ENCODE peak calls at places on chromosome 15, in six cellular contexts. H is HFF-Myc, P is RWPE1, B is dorsolateral prefrontal cortex, U is astrocyte of the spinal cord, X is tibial nerve. Y is an unnamed sample.
A peak's percentile ranks its signal among the peaks of the same experiment; 100 is the strongest.

GRCh38 chr15:93017521-93017920 is 71.5 kb downstream of the RGMA start:
- DNase-seq in P (no peak), X (no peak), H (no peak), B (no peak), U (no peak), Y (no peak)

GRCh38 chr15:59355730-59356129 is 16.9 kb downstream of the MYO1E start:
- DNase-seq in P (no peak), X (no peak), B (no peak), H (no peak), U (no peak), Y (no peak)

GRCh38 chr15:99703603-99704443 is 29.4 kb downstream of the LYSMD4 start:
- DNase-seq in P (peak; percentile 81), H (peak; percentile 77), B (no peak), U (peak; percentile 94), X (peak; percentile 50), Y (peak; percentile 62)

GRCh38 chr15:88873786-88874185 is 21.6 kb downstream of the HAPLN3 start:
- DNase-seq in B (no peak), P (no peak), H (no peak), X (no peak), U (no peak), Y (no peak)

GRCh38 chr15:45499426-45499825 is 23.1 kb downstream of the SLC30A4 start:
- DNase-seq in U (peak; percentile 31), H (no peak), B (no peak), P (no peak), X (no peak), Y (no peak)

GRCh38 chr15:99155961-99156443 is 51.1 kb downstream of the SYNM start:
- DNase-seq in P (peak; percentile 17), H (no peak), U (no peak), B (no peak), X (no peak), Y (no peak)

GRCh38 chr15:63082366-63082765 is 39.3 kb upstream of the LACTB start:
- DNase-seq in U (no peak), B (no peak), H (no peak), X (no peak), P (no peak), Y (no peak)

GRCh38 chr15:89383635-89384604 is 49.3 kb upstream of the POLG start:
- DNase-seq in B (no peak), H (peak; percentile 21), U (no peak), P (no peak), X (peak; percentile 25), Y (no peak)

GRCh38 chr15:71649894-71650293 is 160.5 kb upstream of the NR2E3 start:
- DNase-seq in X (no peak), B (no peak), U (no peak), H (no peak), P (peak; percentile 45), Y (no peak)

GRCh38 chr15:32029862-32030781 is at the start of gene CHRNA7:
- DNase-seq in X (no peak), U (peak; percentile 18), B (peak; percentile 50), P (peak; percentile 71), H (no peak), Y (peak; percentile 59)

GRCh38 chr15:79378394-79379158 is 53.6 kb upstream of the MINAR1 start:
- DNase-seq in U (no peak), P (no peak), H (peak; percentile 5), X (no peak), B (no peak), Y (no peak)

DNA sequence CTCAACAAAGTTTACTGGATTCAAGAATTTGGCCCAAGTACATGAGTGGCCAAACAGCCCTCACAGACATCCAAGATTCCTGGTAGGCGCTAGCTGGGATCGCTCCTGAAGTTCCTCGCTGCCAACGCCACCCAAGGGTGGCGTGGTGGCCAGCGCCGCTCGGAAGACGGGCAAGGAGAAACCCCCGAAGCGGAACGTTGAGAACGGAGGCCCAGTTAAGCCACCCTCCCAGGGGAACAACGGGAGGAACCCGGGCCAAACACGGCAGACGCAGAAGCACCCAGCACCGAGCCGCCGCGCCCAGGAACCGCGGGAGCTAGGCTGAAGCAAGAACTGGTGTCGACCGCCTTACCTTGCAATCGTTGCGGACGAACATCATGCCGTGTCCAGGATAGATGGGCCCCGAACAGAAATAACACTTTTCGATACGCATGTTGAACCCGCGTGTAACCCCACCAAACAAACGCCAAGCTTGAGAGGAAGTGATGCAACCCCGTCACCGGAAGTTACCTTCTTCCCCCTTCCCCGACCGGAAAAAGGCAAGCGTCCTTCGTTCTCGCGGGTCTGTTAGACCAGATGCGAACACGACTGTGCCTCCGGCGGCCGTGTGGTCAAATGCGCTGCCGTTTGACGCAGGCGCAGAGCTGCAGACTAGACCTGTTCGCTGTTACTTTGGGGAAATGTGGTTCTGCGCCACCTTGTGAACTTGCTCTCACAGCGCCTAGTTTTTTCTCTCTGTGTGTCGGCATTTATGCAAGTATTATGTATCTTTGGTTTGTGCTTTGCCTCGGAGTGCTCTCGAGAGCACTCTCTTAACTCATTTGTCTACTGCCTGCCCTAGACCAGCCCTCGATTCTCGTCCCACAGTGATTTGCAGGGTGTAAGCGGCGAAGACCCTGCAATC is at the start of gene RSL24D1:
- DNase-seq in X (peak; percentile 93), P (peak; percentile 95), H (peak; percentile 95), U (peak; percentile 99), B (peak; percentile 98), Y (peak; percentile 92)
- TF ChIP-seq CTCF in X (peak; percentile 12), P (peak; percentile 70), H (peak; percentile 13), U (peak; percentile 38), B (peak; percentile 42), Y (peak; percentile 26)

DNA sequence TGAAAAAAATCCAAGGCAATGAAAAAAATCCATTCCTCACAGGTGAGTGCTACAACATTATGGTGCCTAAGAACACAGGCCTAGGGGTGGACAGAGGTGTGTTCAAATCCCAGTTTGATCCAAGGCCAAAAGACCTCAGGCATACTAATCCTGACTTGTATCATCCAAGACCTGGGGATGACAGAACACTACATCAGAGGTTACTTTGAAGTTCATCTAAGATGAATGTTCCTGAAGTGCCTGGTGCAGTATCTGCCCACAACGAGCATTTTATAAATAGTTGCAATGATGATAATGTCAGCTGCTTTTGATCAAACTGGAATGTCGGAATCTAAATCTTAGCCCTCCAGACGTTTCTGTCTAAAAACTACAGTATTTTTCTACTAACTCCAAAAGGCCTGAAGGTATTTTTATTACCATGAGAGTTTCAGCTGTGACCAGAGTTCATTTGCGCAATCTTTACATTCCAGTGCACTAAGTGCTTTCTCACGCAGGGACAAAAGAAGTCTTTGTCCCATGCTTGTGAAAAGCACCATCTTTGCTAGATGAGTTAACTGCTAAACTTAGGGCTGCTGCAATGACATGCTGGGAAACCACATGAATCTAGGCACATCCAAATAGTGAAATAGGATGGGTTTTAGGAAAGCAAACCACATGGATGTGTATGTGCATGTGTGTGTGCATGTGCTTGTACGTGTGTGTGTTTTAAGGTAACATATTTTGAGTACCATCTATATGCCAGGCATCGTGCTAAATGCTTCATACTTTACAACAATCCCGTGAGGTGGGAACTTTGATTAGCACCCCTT is 18.1 kb downstream of the ANXA2 start:
- DNase-seq in P (peak; percentile 46), B (no peak), H (peak; percentile 89), U (peak; percentile 93), X (no peak), Y (no peak)
- TF ChIP-seq CTCF in P (no peak), B (no peak), H (no peak), U (no peak), X (no peak), Y (no peak)

GRCh38 chr15:68615811-68616210 is 37.0 kb downstream of the CORO2B start:
- DNase-seq in H (no peak), X (no peak), B (no peak), P (no peak), U (no peak), Y (no peak)
- TF ChIP-seq CTCF in H (no peak), X (no peak), B (no peak), P (no peak), U (no peak), Y (no peak)

GRCh38 chr15:52414936-52415335 is 113.7 kb downstream of the MYO5A start:
- DNase-seq in X (no peak), H (no peak), B (no peak), U (no peak), P (no peak), Y (no peak)
- TF ChIP-seq CTCF in X (no peak), H (no peak), B (no peak), U (no peak), P (no peak), Y (no peak)

GRCh38 chr15:64692166-64692565 is 83.2 kb downstream of the RBPMS2 start:
- DNase-seq in U (no peak), X (no peak), H (no peak), P (no peak), B (no peak), Y (no peak)

GRCh38 chr15:64693134-64693533 is 82.3 kb downstream of the RBPMS2 start:
- DNase-seq in U (peak; percentile 83), X (peak; percentile 28), B (peak; percentile 50), H (peak; percentile 38), P (no peak), Y (no peak)

GRCh38 chr15:64688770-64689169 is 86.6 kb downstream of the RBPMS2 start:
- DNase-seq in U (no peak), P (no peak), B (no peak), H (no peak), X (no peak), Y (no peak)

GRCh38 chr15:64690008-64690407 is 85.4 kb downstream of the RBPMS2 start:
- DNase-seq in H (no peak), P (no peak), U (no peak), X (no peak), B (no peak), Y (no peak)

GRCh38 chr15:64690578-64691296 is 84.7 kb downstream of the RBPMS2 start:
- DNase-seq in H (no peak), U (no peak), X (no peak), P (no peak), B (no peak), Y (no peak)
- TF ChIP-seq CTCF in H (peak; percentile 5), U (no peak), X (no peak), P (no peak), B (no peak), Y (no peak)

GRCh38 chr15:74817370-74817737 is 4.7 kb downstream of the LMAN1L start:
- DNase-seq in H (peak; percentile 6), B (no peak), P (peak; percentile 76), X (no peak), U (no peak), Y (no peak)
- TF ChIP-seq CTCF in H (peak; percentile 10), B (no peak), P (peak; percentile 68), X (no peak), U (peak; percentile 25), Y (peak; percentile 23)

GRCh38 chr15:78050851-78051250 is 26.7 kb downstream of the TBC1D2B start:
- DNase-seq in U (no peak), X (no peak), B (no peak), H (no peak), P (no peak), Y (no peak)
- TF ChIP-seq CTCF in U (no peak), X (no peak), B (no peak), H (no peak), P (no peak), Y (no peak)

GRCh38 chr15:76032046-76032445 is 19.8 kb upstream of the NRG4 start:
- DNase-seq in X (no peak), H (no peak), P (no peak), U (no peak), B (no peak), Y (no peak)
- TF ChIP-seq CTCF in X (no peak), H (no peak), P (no peak), U (no peak), B (no peak), Y (no peak)

GRCh38 chr15:57667171-57667924 is 39.2 kb upstream of the POLR2M start:
- DNase-seq in U (peak; percentile 70), P (peak; percentile 53), X (no peak), B (no peak), H (peak; percentile 79), Y (no peak)
- TF ChIP-seq CTCF in U (peak; percentile 63), P (peak; percentile 74), X (no peak), B (peak; percentile 37), H (peak; percentile 49), Y (no peak)